ENCODE peak calls at places on chromosomes 6 and 20, in four cellular contexts. Z is fibroblast of mammary gland, P is PC-3, J is astrocyte of the spinal cord. W is an unnamed sample.

GRCh38 chr6:169618526-169619490 is 83.0 kb downstream of the WDR27 start:
- DNase-seq in P (peak), Z (peak), J (peak), W (peak)

GRCh38 chr6:147382945-147383554 is 125.4 kb upstream of the SAMD5 start:
- DNase-seq in P (peak), Z (peak), J (peak), W (peak)

GRCh38 chr6:148954461-148954860 is 207.6 kb downstream of the UST start:
- DNase-seq in P (no peak), Z (peak), J (no peak), W (peak)

GRCh38 chr20:2133318-2134183 is 31.9 kb downstream of the STK35 start:
- DNase-seq in J (peak), Z (peak), P (peak), W (peak)

GRCh38 chr6:30888472-30889137 is 4.3 kb downstream of the DDR1 start:
- DNase-seq in J (peak), Z (peak), P (peak), W (peak)

GRCh38 chr6:82363368-82364086 is at the start of gene TPBG:
- DNase-seq in J (peak), P (peak), Z (peak), W (peak)

GRCh38 chr20:55415567-55416142 is 589.7 kb downstream of the CBLN4 start:
- DNase-seq in Z (peak), P (peak), J (no peak), W (peak)

GRCh38 chr6:27894839-27895762 is 17.1 kb downstream of the OR2B2 start:
- DNase-seq in P (peak), Z (peak), J (peak), W (peak)

GRCh38 chr6:305371-306206 is 13.3 kb downstream of the DUSP22 start:
- DNase-seq in Z (no peak), J (no peak), P (no peak), W (no peak)

GRCh38 chr6:112743343-112743742 is 396.2 kb downstream of the RFPL4B start:
- DNase-seq in Z (no peak), P (no peak), J (peak), W (no peak)

GRCh38 chr20:56391037-56391436 is 978 bp downstream of the AURKA start:
- DNase-seq in J (no peak), P (no peak), Z (no peak), W (no peak)

GRCh38 chr6:159466934-159467333 is 226.1 kb downstream of the SOD2 start:
- DNase-seq in J (no peak), P (no peak), Z (no peak), W (no peak)

GRCh38 chr20:13008761-13009681 is at the start of gene SPTLC3:
- DNase-seq in P (peak), J (peak), Z (peak), W (peak)

GRCh38 chr20:57190536-57191265 is 75.7 kb downstream of the BMP7 start:
- DNase-seq in Z (peak), J (no peak), P (peak), W (no peak)

GRCh38 chr20:23362392-23363256 is 642 bp downstream of the GZF1 start:
- DNase-seq in J (peak), Z (no peak), P (peak), W (peak)

GRCh38 chr20:63519765-63520593 is 586 bp upstream of the PPDPF start:
- DNase-seq in J (peak), Z (no peak), P (peak), W (no peak)

GRCh38 chr20:19347943-19348456 is 135.6 kb downstream of the SLC24A3 start:
- DNase-seq in P (no peak), Z (no peak), J (no peak), W (no peak)

GRCh38 chr20:19349879-19350278 is 137.4 kb downstream of the SLC24A3 start:
- DNase-seq in Z (no peak), P (no peak), J (no peak), W (no peak)

GRCh38 chr20:19348582-19348981 is 136.1 kb downstream of the SLC24A3 start:
- DNase-seq in J (no peak), P (no peak), Z (no peak), W (no peak)

GRCh38 chr20:19354950-19355349 is 142.5 kb downstream of the SLC24A3 start:
- DNase-seq in P (no peak), J (no peak), Z (no peak), W (no peak)

GRCh38 chr20:19351542-19351941 is 139.1 kb downstream of the SLC24A3 start:
- DNase-seq in P (no peak), J (no peak), Z (no peak), W (no peak)
- TF ChIP-seq CTCF in P (no peak), J (no peak), Z (no peak), W (peak)

GRCh38 chr6:47671777-47672176 is 26.6 kb upstream of the ADGRF4 start:
- DNase-seq in P (no peak), J (no peak), Z (no peak), W (no peak)

GRCh38 chr6:47677381-47678100 is 20.8 kb upstream of the ADGRF4 start:
- DNase-seq in Z (no peak), J (no peak), P (no peak), W (no peak)

GRCh38 chr6:47672816-47673215 is 25.6 kb upstream of the ADGRF4 start:
- DNase-seq in J (no peak), P (no peak), Z (no peak), W (no peak)

GRCh38 chr6:47670851-47671250 is 27.5 kb upstream of the ADGRF4 start:
- DNase-seq in J (no peak), Z (no peak), P (no peak), W (no peak)

DNA sequence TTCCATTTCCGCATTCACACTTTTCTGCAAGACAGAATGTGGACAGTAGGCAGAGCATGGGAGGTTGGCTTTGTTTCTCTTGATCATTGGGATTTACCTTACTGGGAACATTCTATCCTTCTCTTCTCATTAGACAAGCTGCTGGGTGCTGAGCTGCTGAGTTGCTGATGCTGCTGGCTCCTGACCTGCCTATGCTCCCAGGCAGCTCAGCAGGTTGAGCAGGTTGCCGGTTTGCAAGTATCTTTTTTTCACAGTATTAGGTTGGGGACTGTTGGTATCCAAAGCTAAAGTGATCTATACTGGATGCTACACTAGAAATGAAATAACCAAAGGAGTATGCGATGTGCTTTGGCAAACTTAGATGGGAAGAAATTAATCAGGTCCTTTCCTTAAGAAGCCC is 23.7 kb upstream of the ADGRF4 start:
- DNase-seq in P (no peak), J (no peak), Z (no peak), W (no peak)
- TF ChIP-seq CTCF in P (no peak), J (no peak), Z (no peak), W (no peak)

DNA sequence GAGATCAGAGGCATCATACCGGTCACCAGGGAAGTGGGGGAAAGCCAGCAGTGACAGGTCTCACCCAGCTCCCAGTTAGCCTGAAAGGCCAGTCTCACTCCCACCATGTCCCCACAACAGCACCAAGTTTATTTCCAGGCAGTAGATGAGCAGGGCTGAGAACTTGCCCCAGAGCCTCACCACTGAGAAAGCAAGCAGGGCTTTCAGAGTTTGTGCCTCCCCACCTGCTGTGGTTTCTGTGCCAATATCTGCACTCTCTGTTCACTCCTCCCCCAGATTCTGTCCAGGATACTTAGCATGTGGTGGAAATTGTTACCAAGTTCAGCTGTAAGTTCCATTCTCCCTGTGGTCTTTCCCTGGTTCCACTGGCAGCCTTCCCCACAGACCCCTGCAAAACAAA is 255.0 kb upstream of the HTR1E start:
- DNase-seq in Z (no peak), P (no peak), J (no peak), W (no peak)
- TF ChIP-seq CTCF in Z (no peak), P (no peak), J (no peak), W (no peak)

DNA sequence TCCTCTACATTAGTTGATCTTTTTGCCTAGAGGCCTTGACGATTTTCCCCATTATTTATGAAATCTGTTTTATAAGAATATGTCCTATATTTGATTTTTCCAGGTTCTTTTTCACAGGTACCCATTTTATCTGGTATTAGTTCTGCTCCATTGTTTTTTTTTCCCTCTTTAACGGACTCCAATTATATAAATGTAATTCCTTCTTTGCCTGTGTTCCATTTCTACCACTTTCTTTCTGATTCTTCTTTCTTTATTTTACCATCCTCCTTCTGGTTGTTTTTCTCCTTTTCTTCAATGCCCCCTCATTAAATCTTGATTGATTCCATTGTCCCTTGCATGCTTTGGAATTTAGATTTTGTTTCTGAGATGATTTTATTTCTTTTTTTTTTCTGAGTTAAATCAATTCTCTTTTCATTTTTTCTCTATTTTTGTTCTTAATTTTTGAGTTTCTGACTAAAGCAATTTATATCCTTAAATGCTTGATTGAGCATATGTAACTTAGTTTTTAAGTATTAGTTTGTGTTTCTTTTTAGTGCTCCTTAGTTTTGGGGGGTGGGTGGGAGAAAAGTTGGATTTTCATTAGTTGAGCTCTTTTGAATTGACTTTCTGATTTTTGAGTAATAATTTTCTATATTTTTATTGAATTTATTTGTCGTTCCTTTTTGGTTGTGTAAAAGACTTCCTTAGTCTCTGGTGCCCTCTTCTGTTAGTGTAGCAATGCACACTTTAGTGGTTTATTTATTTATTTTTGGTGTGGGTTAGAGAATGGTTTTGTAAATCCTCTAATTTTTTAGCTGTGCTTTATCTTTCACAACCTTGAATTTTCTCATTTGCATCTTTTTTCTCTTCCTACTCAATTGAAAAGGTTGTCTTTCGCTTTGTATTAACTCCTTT is 140.8 kb downstream of the FARS2 start:
- DNase-seq in Z (peak), P (peak), J (peak), W (peak)
- TF ChIP-seq CTCF in Z (peak), P (peak), J (peak), W (peak)

GRCh38 chr6:40804905-40805304 is 217.7 kb upstream of the LRFN2 start:
- DNase-seq in Z (no peak), J (no peak), P (no peak), W (peak)
- TF ChIP-seq CTCF in Z (peak), J (peak), P (peak), W (peak)

W was measured in choroid plexus epithelial cell.